ENCODE peak calls at places on chromosomes 11 and 22, in four cellular contexts. G is esophagus squamous epithelium, E is endothelial cell of umbilical vein, S is heart left ventricle. U is an unnamed sample.

GRCh38 chr11:33753304-33753703 is 17.1 kb upstream of the CD59 start:
- DNase-seq in G (no peak), E (peak; percentile 59), S (peak; percentile 59), U (no peak)

GRCh38 chr11:131385763-131386394 is 15.5 kb downstream of the NTM start:
- DNase-seq in G (no peak), E (no peak), S (no peak), U (no peak)

GRCh38 chr11:78958444-78958843 is 383.8 kb upstream of the NARS2 start:
- DNase-seq in G (no peak), E (no peak), S (no peak), U (peak; percentile 52)

GRCh38 chr22:23062616-23063538 is 7.4 kb upstream of the GNAZ start:
- DNase-seq in G (no peak), E (no peak), S (no peak), U (peak; percentile 73)

GRCh38 chr11:3860360-3860759 is 4.9 kb downstream of the STIM1 start:
- DNase-seq in G (no peak), E (no peak), S (no peak), U (no peak)

GRCh38 chr11:130431337-130431773 is 2.9 kb upstream of the ADAMTS8 start:
- DNase-seq in G (no peak), E (peak; percentile 70), S (peak; percentile 62), U (peak; percentile 74)

GRCh38 chr11:66113132-66113856 is 43.2 kb downstream of the PACS1 start:
- DNase-seq in G (no peak), E (peak; percentile 67), S (no peak), U (no peak)

GRCh38 chr11:38060930-38061329 is 1462.9 kb upstream of the RAG2 start:
- DNase-seq in G (no peak), E (peak; percentile 41), S (no peak), U (no peak)

GRCh38 chr11:46120361-46120710 is 918 bp downstream of the PHF21A start:
- DNase-seq in G (no peak), E (no peak), S (peak; percentile 40), U (peak; percentile 29)

GRCh38 chr22:23894710-23895598 is 771 bp downstream of the MIF start:
- DNase-seq in G (peak; percentile 14), E (peak; percentile 68), S (peak; percentile 44), U (peak; percentile 55)

GRCh38 chr11:65726660-65727059 is 6.1 kb upstream of the RNASEH2C start:
- DNase-seq in G (no peak), E (no peak), S (no peak), U (no peak)

GRCh38 chr11:128018692-128019091 is 568.7 kb downstream of the ETS1 start:
- DNase-seq in G (no peak), E (no peak), S (no peak), U (no peak)

GRCh38 chr11:83257638-83258229 is 28.4 kb downstream of the CCDC90B start:
- DNase-seq in G (no peak), E (peak; percentile 66), S (no peak), U (no peak)

GRCh38 chr11:117020287-117020686 is 77.9 kb downstream of the SIK3 start:
- DNase-seq in G (no peak), E (no peak), S (no peak), U (no peak)

GRCh38 chr11:2737876-2738275 is 38.1 kb upstream of the KCNQ1OT1 start:
- DNase-seq in G (no peak), E (no peak), S (no peak), U (no peak)

GRCh38 chr11:35145249-35145648 is 6.3 kb downstream of the CD44 start:
- DNase-seq in G (no peak), E (no peak), S (no peak), U (no peak)

GRCh38 chr11:498297-499181 is 8.5 kb downstream of the RNH1 start:
- DNase-seq in G (no peak), E (no peak), S (no peak), U (peak; percentile 82)

GRCh38 chr11:129248618-129249017 is 56.5 kb upstream of the ARHGAP32 start:
- DNase-seq in G (no peak), E (peak; percentile 31), S (no peak), U (no peak)

GRCh38 chr11:22508691-22509090 is 116.9 kb downstream of the FANCF start:
- DNase-seq in G (no peak), E (no peak), S (no peak), U (no peak)

GRCh38 chr11:16776716-16777115 is 38.3 kb downstream of the C11orf58 start:
- DNase-seq in G (no peak), E (no peak), S (no peak), U (no peak)

GRCh38 chr11:119460582-119460981 is 37.6 kb upstream of the THY1 start:
- DNase-seq in G (no peak), E (no peak), S (no peak), U (no peak)

GRCh38 chr11:112962854-112963367 is 1.7 kb downstream of the NCAM1 start:
- DNase-seq in G (no peak), E (no peak), S (peak; percentile 77), U (no peak)

GRCh38 chr22:33380789-33381530 is 322.8 kb upstream of the SYN3 start:
- DNase-seq in G (no peak), E (no peak), S (no peak), U (no peak)

GRCh38 chr22:22752556-22753477 is 108.4 kb downstream of the GGTLC2 start:
- DNase-seq in G (no peak), E (no peak), S (no peak), U (peak; percentile 85)

GRCh38 chr11:126415128-126415527 is 59.6 kb downstream of the ST3GAL4 start:
- DNase-seq in G (no peak), E (no peak), S (peak; percentile 83), U (peak; percentile 97)

GRCh38 chr11:128924109-128924508 is 18.6 kb downstream of the TP53AIP1 start:
- DNase-seq in G (no peak), E (no peak), S (no peak), U (no peak)

GRCh38 chr11:93192163-93192562 is 5.6 kb downstream of the SLC36A4 start:
- DNase-seq in G (no peak), E (no peak), S (no peak), U (no peak)

GRCh38 chr11:116874251-116874650 is 36.8 kb upstream of the APOA1 start:
- DNase-seq in G (no peak), E (no peak), S (no peak), U (no peak)

GRCh38 chr11:57269580-57270021 is 32.6 kb upstream of the APLNR start:
- DNase-seq in G (no peak), E (peak; percentile 74), S (no peak), U (no peak)

GRCh38 chr11:59559886-59560285 is 48.5 kb downstream of the OR4D9 start:
- DNase-seq in G (no peak), E (no peak), S (no peak), U (no peak)

GRCh38 chr11:59557940-59558643 is 46.8 kb downstream of the OR4D9 start:
- DNase-seq in G (no peak), E (no peak), S (no peak), U (no peak)

GRCh38 chr11:59562292-59562691 is 51.0 kb downstream of the OR4D9 start:
- DNase-seq in G (no peak), E (no peak), S (no peak), U (no peak)

GRCh38 chr11:59560290-59560701 is 49.0 kb downstream of the OR4D9 start:
- DNase-seq in G (no peak), E (peak; percentile 86), S (peak; percentile 45), U (peak; percentile 88)

DNA sequence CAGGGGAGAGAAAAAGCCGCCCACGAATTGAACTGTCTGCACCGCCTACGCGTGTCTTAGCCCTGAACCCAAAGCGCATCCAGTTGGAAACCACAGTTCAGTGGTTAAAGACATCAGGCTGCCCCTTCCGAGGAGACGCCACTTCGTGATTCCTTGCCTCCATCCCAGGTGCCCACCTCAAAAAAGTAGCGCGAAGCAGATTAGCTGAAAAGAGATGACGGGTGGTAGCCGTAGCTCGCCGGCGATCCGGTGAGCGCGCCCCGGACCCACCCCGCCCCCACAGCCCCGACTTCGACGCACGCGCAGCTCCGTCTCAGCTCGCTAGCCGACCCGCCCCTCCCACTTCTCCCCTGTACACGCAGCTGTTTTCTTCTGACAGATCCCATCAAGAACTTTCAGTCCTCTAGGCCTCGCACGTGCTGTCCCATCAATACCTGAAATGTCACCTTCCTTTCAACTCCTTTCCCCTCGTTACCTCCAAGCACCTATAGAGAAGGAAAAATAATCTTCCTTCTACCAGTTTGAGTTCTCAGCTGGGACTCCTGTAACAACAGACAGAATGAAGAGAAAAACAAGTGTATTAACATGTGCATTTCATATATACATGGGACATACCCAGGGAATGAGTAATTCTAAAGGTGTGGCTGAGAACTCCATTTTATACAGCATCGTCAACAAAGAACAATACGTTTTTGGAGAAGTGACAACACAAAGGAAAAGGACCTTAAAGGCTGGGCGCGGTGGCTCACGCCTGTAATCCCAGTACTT is 49.5 kb downstream of the OR4D9 start:
- DNase-seq in G (peak; percentile 25), E (peak; percentile 88), S (peak; percentile 88), U (peak; percentile 87)
- TF ChIP-seq POLR2A in G (no peak), E (no peak), S (peak; percentile 24), U (no peak)

DNA sequence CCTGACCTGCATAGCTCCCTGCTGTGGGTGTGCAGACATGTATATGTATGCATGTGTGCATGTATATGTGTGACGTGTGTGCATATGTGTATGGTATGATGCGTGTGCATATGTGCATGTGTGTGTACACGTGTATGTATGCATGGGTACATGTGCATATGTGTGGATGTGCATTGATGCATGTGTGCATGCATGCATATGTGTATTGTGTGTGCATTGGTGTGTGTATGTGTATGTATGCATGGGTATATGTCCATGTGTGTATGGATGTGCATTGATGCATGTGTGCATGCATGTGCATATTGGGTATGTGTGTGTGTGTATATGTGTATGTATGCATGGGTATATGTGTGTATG is 434.0 kb downstream of the TBC1D22A start:
- DNase-seq in G (no peak), E (no peak), S (no peak), U (no peak)
- TF ChIP-seq POLR2A in G (no peak), E (no peak), S (no peak), U (no peak)

DNA sequence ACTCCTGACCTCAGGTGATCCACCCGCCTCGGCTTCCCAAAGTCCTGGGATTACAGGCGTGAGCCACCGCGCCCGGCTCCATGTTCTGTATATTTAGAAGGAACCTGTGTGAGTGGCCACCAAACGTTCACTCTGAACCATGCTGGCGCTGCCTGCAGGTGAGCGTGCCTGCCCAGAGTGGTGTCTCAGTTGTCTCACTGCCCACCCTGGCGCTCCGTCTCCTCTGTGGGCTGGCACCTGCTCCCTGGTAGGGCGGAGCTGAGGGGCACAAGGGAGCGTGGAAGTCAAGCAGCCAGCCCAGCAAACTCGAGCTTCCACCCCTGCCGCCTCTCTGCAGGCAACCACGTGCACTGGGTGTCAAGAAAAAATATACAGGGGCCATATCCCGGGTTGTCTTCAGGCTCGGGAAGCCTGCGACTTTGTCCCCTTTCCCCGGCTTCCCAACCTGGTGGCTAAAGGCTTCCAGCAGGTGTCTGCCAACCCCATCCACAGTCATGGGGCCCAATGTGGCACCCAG is 16.7 kb downstream of the TXN2 start:
- DNase-seq in G (no peak), E (no peak), S (no peak), U (no peak)
- TF ChIP-seq POLR2A in G (no peak), E (no peak), S (peak; percentile 17), U (no peak)

DNA sequence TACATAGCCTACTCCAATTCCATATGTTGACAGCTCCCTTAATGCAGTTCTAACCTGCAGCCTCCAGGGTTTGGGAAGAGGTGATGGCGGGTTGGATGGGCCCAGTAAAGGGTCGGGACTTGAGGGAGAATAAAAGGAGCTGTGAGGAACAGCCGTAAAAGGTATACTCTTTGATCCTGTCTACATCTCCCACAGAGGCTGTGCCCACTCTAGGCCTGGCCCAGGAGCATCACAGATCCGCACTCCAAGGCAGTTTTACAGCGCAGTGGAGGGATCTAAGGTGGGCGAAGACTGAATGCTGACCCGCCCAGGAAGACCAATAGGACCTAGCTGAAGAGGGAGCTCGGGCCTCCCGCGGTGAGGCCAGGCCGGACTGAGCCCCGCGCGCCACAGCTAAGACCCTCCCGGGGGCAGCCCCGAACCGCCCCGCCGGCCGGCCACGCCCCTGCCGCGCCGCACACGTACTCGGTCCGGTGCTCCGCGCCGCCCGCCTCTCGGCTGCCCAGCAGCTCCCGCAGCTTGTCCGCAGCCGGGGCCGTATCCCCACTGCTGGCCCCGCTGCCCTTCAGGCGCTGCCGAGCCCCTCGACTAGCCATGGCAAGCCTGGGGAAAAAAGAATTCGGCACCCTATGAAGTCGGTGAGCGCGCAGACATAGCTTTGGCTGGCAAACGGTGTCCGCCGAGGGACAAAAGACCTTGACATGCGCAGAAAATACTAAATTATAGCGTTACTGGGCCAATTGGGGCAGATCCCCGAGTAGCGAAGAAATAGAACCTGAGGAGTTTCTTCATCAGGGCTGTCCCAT is at the start of gene ALG9:
- DNase-seq in G (no peak), E (peak; percentile 87), S (peak; percentile 89), U (peak; percentile 76)
- TF ChIP-seq POLR2A in G (no peak), E (peak; percentile 92), S (peak; percentile 32), U (no peak)